ENCODE peak calls at places on chromosomes 6 and 20, in eight cellular contexts. G, A, L, K, P, Y, E and S are unnamed samples.

GRCh38 chr6:100461273-100461919 is 3.3 kb downstream of the SIM1 start:
- DNase-seq in P (no peak), A (no peak), Y (peak), L (peak), K (no peak), E (no peak), G (peak), S (no peak)

GRCh38 chr6:89895273-89895874 is 1.1 kb downstream of the GJA10 start:
- DNase-seq in Y (peak), G (peak), A (no peak), L (peak), E (peak), P (no peak), K (no peak), S (no peak)

GRCh38 chr20:57009355-57009754 is 257.1 kb downstream of the BMP7 start:
- DNase-seq in K (no peak), E (no peak), Y (no peak), L (no peak), G (no peak), P (no peak), A (no peak), S (no peak)

GRCh38 chr6:18101873-18102272 is 20.6 kb downstream of the NHLRC1 start:
- DNase-seq in E (no peak), A (no peak), G (no peak), K (no peak), L (no peak), P (no peak), Y (no peak), S (no peak)

GRCh38 chr6:52394251-52394666 is 25.9 kb upstream of the EFHC1 start:
- DNase-seq in Y (no peak), L (no peak), P (no peak), E (no peak), K (no peak), A (no peak), G (no peak), S (no peak)

GRCh38 chr20:36482044-36482473 is 59.3 kb upstream of the MYL9 start:
- DNase-seq in G (no peak), A (peak), E (no peak), L (no peak), Y (no peak), P (peak), K (peak), S (no peak)

GRCh38 chr6:137743493-137743892 is 123.6 kb upstream of the TNFAIP3 start:
- DNase-seq in Y (no peak), L (no peak), A (no peak), G (no peak), P (no peak), K (no peak), E (no peak), S (no peak)

GRCh38 chr6:108836061-108836460 is 12.2 kb upstream of the ARMC2 start:
- DNase-seq in G (no peak), P (no peak), E (no peak), K (no peak), Y (no peak), L (no peak), A (no peak), S (no peak)

GRCh38 chr6:53691252-53691651 is 25.7 kb upstream of the KLHL31 start:
- DNase-seq in E (no peak), L (no peak), A (no peak), K (no peak), Y (no peak), P (no peak), G (no peak), S (no peak)

GRCh38 chr20:13648291-13648690 is 9.6 kb upstream of the TASP1 start:
- DNase-seq in E (no peak), A (no peak), P (no peak), Y (no peak), G (no peak), L (no peak), K (no peak), S (no peak)

GRCh38 chr20:45157977-45158376 is 16.7 kb upstream of the PI3 start:
- DNase-seq in P (no peak), E (peak), L (no peak), G (no peak), Y (peak), A (no peak), K (no peak), S (no peak)

GRCh38 chr6:157066781-157067491 is 256.4 kb downstream of the TMEM242 start:
- DNase-seq in A (no peak), L (no peak), K (no peak), G (no peak), E (no peak), Y (no peak), P (no peak), S (no peak)

GRCh38 chr6:18585032-18585573 is 198.0 kb downstream of the RNF144B start:
- DNase-seq in Y (peak), L (no peak), P (no peak), A (peak), E (peak), G (no peak), K (peak), S (no peak)

GRCh38 chr6:44730771-44731391 is 343.4 kb downstream of the CDC5L start:
- DNase-seq in Y (peak), L (no peak), G (no peak), K (no peak), A (no peak), E (peak), P (no peak), S (no peak)

GRCh38 chr6:2971420-2972218 is at the start of gene SERPINB6:
- DNase-seq in E (peak), P (peak), A (peak), Y (peak), G (peak), L (peak), K (peak), S (no peak)

GRCh38 chr6:64186562-64186961 is 551.0 kb downstream of the PHF3 start:
- DNase-seq in A (no peak), K (no peak), L (no peak), E (no peak), Y (no peak), G (no peak), P (no peak), S (no peak)

GRCh38 chr20:15012551-15012950 is 675.1 kb upstream of the FLRT3 start:
- DNase-seq in G (no peak), Y (no peak), P (no peak), L (no peak), A (no peak), E (no peak), K (no peak), S (no peak)

GRCh38 chr6:63943826-63944225 is 308.2 kb downstream of the PHF3 start:
- DNase-seq in G (no peak), P (no peak), L (peak), K (no peak), Y (no peak), A (no peak), E (no peak), S (no peak)

GRCh38 chr6:44226368-44227137 is 3.2 kb downstream of the SLC29A1 start:
- DNase-seq in A (no peak), G (no peak), E (no peak), K (peak), P (peak), L (no peak), Y (no peak), S (no peak)

GRCh38 chr6:41200901-41201783 is at the start of gene TREML2:
- DNase-seq in Y (no peak), P (no peak), G (no peak), K (no peak), L (no peak), A (no peak), E (no peak), S (no peak)

GRCh38 chr6:169962604-169963469 is 211.4 kb downstream of the ERMARD start:
- DNase-seq in K (no peak), L (no peak), E (no peak), P (no peak), G (no peak), Y (no peak), A (no peak), S (peak)

GRCh38 chr6:139588734-139589418 is 214.4 kb upstream of the CITED2 start:
- DNase-seq in A (no peak), L (no peak), K (no peak), Y (peak), G (no peak), E (peak), P (no peak), S (no peak)

GRCh38 chr6:35624341-35625070 is 64.2 kb downstream of the FKBP5 start:
- DNase-seq in P (no peak), K (no peak), A (no peak), G (no peak), E (no peak), Y (no peak), L (peak), S (no peak)
- TF ChIP-seq CTCF in P (peak), K (no peak), A (no peak), G (no peak), E (peak), Y (peak), L (peak), S (peak)

DNA sequence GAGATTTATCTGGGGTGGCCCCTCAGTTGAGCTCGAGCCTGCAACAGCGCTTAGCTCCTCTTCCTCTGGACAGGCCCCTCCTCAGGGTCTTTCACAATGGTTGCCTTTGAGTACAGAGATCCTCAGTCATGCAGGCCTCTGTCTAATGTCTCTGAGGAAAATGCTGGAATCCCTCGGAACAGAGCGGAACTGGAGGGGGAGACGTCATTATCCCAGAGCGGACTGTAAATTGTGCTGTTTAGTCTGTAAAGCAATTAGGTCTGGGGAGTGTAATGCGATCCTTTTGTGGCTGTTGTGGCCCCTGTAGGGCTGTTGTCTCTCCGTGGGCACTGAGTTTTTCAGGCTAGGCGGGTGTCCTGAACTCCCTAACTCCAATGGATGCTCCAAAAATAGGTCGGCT is 15.0 kb upstream of the DAAM2 start:
- DNase-seq in A (no peak), Y (no peak), L (peak), G (no peak), E (no peak), P (no peak), K (no peak), S (no peak)
- TF ChIP-seq CTCF in A (no peak), Y (no peak), L (no peak), G (no peak), E (no peak), P (no peak), K (no peak), S (no peak)

GRCh38 chr6:152529364-152529763 is 107.8 kb downstream of the SYNE1 start:
- DNase-seq in G (no peak), Y (no peak), A (no peak), K (no peak), P (no peak), L (no peak), E (peak), S (no peak)

GRCh38 chr6:152534541-152534940 is 102.6 kb downstream of the SYNE1 start:
- DNase-seq in Y (no peak), A (no peak), K (no peak), L (no peak), E (no peak), G (no peak), P (no peak), S (no peak)

GRCh38 chr6:152531659-152532058 is 105.5 kb downstream of the SYNE1 start:
- DNase-seq in G (no peak), L (no peak), A (no peak), K (no peak), P (no peak), Y (no peak), E (no peak), S (no peak)

DNA sequence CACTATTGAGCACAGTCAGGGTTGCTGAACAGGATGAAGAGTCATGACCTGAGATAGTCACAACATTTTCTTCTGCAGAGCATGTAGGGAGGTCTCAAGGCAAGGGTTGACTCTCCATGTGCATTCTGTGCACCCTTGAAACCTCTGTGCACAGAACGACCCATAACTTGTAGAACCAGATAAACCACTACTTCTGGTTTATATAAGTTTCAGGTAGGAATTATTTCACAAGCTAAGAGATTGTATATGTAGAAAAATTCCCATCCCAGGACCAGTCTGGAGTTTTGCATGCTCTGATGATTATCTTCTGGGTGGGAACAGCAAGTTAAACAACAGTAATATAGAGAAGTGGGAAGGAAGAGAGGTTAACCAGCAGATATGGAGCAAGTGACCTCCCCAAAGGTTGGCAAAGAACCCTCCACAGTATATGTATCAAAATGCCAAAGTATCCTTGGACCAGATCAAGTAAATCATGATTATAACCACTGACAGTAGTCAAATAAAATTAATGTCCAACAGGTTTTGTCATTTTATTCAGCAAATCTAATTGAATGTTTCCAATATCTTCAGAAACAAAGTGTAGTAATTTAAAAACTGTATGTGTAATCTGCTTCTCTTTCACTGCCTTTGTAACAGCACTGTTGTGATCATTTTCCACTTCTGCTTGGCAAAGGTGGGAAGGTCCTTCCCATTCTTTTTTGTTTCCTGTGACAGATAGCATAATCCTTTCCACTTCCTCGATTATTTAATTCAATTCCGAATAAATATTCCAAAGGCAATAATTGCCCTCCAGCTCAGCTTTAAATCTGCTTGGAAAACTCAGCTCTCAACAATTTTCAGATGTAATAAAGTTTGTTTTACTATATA is 104.4 kb downstream of the SYNE1 start:
- DNase-seq in P (no peak), A (no peak), L (no peak), Y (no peak), K (no peak), G (no peak), E (no peak), S (no peak)
- TF ChIP-seq CTCF in P (no peak), A (no peak), L (no peak), Y (no peak), K (no peak), G (no peak), E (no peak), S (no peak)

GRCh38 chr20:11748436-11748835 is 169.3 kb upstream of the BTBD3 start:
- DNase-seq in L (no peak), G (no peak), E (no peak), Y (no peak), A (no peak), P (no peak), K (no peak), S (no peak)

GRCh38 chr20:11754451-11754850 is 163.2 kb upstream of the BTBD3 start:
- DNase-seq in P (no peak), L (peak), Y (no peak), K (no peak), A (no peak), E (no peak), G (no peak), S (no peak)

GRCh38 chr20:11755071-11755881 is 162.4 kb upstream of the BTBD3 start:
- DNase-seq in P (no peak), A (no peak), E (no peak), K (no peak), Y (no peak), L (no peak), G (peak), S (no peak)

GRCh38 chr20:11753155-11753554 is 164.5 kb upstream of the BTBD3 start:
- DNase-seq in Y (no peak), K (no peak), P (no peak), G (no peak), A (no peak), E (no peak), L (no peak), S (no peak)

DNA sequence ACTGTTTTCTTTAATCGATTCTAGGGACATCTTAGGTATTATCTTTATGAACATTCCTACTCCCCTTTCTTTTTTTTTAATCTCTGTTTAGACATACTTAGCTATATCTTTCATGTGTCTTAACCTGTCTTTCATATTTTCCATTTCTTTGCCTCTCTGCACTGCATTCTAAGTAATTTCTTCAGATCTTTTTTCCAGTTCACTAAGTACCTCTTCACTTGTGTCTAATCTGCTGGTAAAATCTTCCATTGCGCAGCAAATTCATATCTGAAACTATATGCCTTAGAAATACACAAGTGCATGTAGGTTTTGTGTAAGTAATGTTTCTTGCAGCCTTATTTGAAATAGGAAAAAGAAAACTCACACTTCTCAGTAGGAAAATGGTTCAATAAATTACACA is 165.4 kb upstream of the BTBD3 start:
- DNase-seq in Y (no peak), L (no peak), P (no peak), K (no peak), A (no peak), G (no peak), E (no peak), S (no peak)
- TF ChIP-seq CTCF in Y (no peak), L (no peak), P (no peak), K (no peak), A (no peak), G (no peak), E (no peak), S (no peak)

GRCh38 chr20:11919046-11919445 is 1.4 kb downstream of the BTBD3 start:
- DNase-seq in Y (peak), A (no peak), E (no peak), L (peak), K (no peak), G (no peak), P (peak), S (no peak)
- TF ChIP-seq CTCF in Y (no peak), A (no peak), E (no peak), L (no peak), K (no peak), G (no peak), P (no peak), S (no peak)